ENCODE peak calls at places on chromosomes 6 and 20, in five cellular contexts. One of them, this sample, is unnamed.

GRCh38 chr20:40606660-40607059 is 82.4 kb downstream of the MAFB start:
- DNase-seq in fibroblast of pulmonary artery: no peak
- DNase-seq in cardiac fibroblast: no peak
- DNase-seq in uterus: no peak
- DNase-seq in GM13976: no peak
- DNase-seq in this sample: no peak

GRCh38 chr6:101537917-101538316 is 144.4 kb downstream of the GRIK2 start:
- DNase-seq in fibroblast of pulmonary artery: peak; percentile 9
- DNase-seq in cardiac fibroblast: no peak
- DNase-seq in uterus: no peak
- DNase-seq in GM13976: no peak
- DNase-seq in this sample: no peak

GRCh38 chr6:151113641-151114040 is 126.1 kb upstream of the AKAP12 start:
- DNase-seq in fibroblast of pulmonary artery: no peak
- DNase-seq in cardiac fibroblast: no peak
- DNase-seq in uterus: no peak
- DNase-seq in GM13976: no peak
- DNase-seq in this sample: no peak

GRCh38 chr6:31663961-31664789 is 622 bp downstream of the GPANK1 start:
- DNase-seq in fibroblast of pulmonary artery: peak; percentile 75
- DNase-seq in cardiac fibroblast: peak; percentile 82
- DNase-seq in uterus: peak; percentile 64
- DNase-seq in GM13976: no peak
- DNase-seq in this sample: no peak

GRCh38 chr20:5136096-5136495 is 9.3 kb downstream of the CDS2 start:
- DNase-seq in fibroblast of pulmonary artery: no peak
- DNase-seq in cardiac fibroblast: no peak
- DNase-seq in uterus: no peak
- DNase-seq in GM13976: no peak
- DNase-seq in this sample: no peak

GRCh38 chr6:167913699-167914098 is 83.8 kb upstream of the KIF25 start:
- DNase-seq in fibroblast of pulmonary artery: no peak
- DNase-seq in cardiac fibroblast: no peak
- DNase-seq in uterus: no peak
- DNase-seq in GM13976: no peak
- DNase-seq in this sample: no peak

GRCh38 chr6:80197474-80197873 is 91.0 kb downstream of the BCKDHB start:
- DNase-seq in fibroblast of pulmonary artery: peak; percentile 37
- DNase-seq in cardiac fibroblast: no peak
- DNase-seq in uterus: no peak
- DNase-seq in GM13976: no peak
- DNase-seq in this sample: no peak

GRCh38 chr6:39088331-39088730 is 26.7 kb downstream of the SAYSD1 start:
- DNase-seq in fibroblast of pulmonary artery: peak; percentile 74
- DNase-seq in cardiac fibroblast: peak; percentile 55
- DNase-seq in uterus: no peak
- DNase-seq in GM13976: peak; percentile 17
- DNase-seq in this sample: no peak

GRCh38 chr20:44758247-44759101 is 12.8 kb downstream of the KCNK15 start:
- DNase-seq in fibroblast of pulmonary artery: no peak
- DNase-seq in cardiac fibroblast: no peak
- DNase-seq in uterus: no peak
- DNase-seq in GM13976: no peak
- DNase-seq in this sample: no peak

GRCh38 chr6:75207211-75207984 is 1.5 kb upstream of the COL12A1 start:
- DNase-seq in fibroblast of pulmonary artery: peak; percentile 39
- DNase-seq in cardiac fibroblast: peak; percentile 24
- DNase-seq in uterus: peak; percentile 31
- DNase-seq in GM13976: peak; percentile 32
- DNase-seq in this sample: no peak

GRCh38 chr6:21360353-21360752 is 233.2 kb upstream of the SOX4 start:
- DNase-seq in fibroblast of pulmonary artery: no peak
- DNase-seq in cardiac fibroblast: no peak
- DNase-seq in uterus: no peak
- DNase-seq in GM13976: no peak
- DNase-seq in this sample: no peak

GRCh38 chr20:47181056-47181862 is 175.2 kb downstream of the ZMYND8 start:
- DNase-seq in fibroblast of pulmonary artery: peak; percentile 85
- DNase-seq in cardiac fibroblast: peak; percentile 89
- DNase-seq in uterus: no peak
- DNase-seq in GM13976: peak; percentile 61
- DNase-seq in this sample: no peak

GRCh38 chr6:150336299-150336698 is 32.5 kb upstream of the IYD start:
- DNase-seq in fibroblast of pulmonary artery: no peak
- DNase-seq in cardiac fibroblast: peak; percentile 2
- DNase-seq in uterus: no peak
- DNase-seq in GM13976: no peak
- DNase-seq in this sample: no peak

GRCh38 chr6:17984822-17985660 is 2.4 kb downstream of the KIF13A start:
- DNase-seq in fibroblast of pulmonary artery: no peak
- DNase-seq in cardiac fibroblast: no peak
- DNase-seq in uterus: no peak
- DNase-seq in GM13976: no peak
- DNase-seq in this sample: no peak

GRCh38 chr6:50591135-50591534 is 122.2 kb upstream of the TFAP2D start:
- DNase-seq in fibroblast of pulmonary artery: no peak
- DNase-seq in cardiac fibroblast: no peak
- DNase-seq in uterus: no peak
- DNase-seq in GM13976: no peak
- DNase-seq in this sample: no peak

GRCh38 chr20:2671977-2672376 is 8.0 kb upstream of the IDH3B start:
- DNase-seq in fibroblast of pulmonary artery: no peak
- DNase-seq in cardiac fibroblast: no peak
- DNase-seq in uterus: no peak
- DNase-seq in GM13976: no peak
- DNase-seq in this sample: no peak
- TF ChIP-seq CTCF in fibroblast of pulmonary artery: peak; percentile 16
- TF ChIP-seq CTCF in cardiac fibroblast: peak; percentile 13
- TF ChIP-seq CTCF in uterus: no peak
- TF ChIP-seq CTCF in GM13976: peak; percentile 10
- TF ChIP-seq CTCF in this sample: no peak

GRCh38 chr6:139374357-139375238 is at the start of gene CITED2:
- DNase-seq in fibroblast of pulmonary artery: peak; percentile 98
- DNase-seq in cardiac fibroblast: peak; percentile 98
- DNase-seq in uterus: peak; percentile 95
- DNase-seq in GM13976: peak; percentile 88
- DNase-seq in this sample: peak; percentile 83

GRCh38 chr6:139373928-139374356 is 506 bp downstream of the CITED2 start:
- DNase-seq in fibroblast of pulmonary artery: no peak
- DNase-seq in cardiac fibroblast: no peak
- DNase-seq in uterus: peak; percentile 28
- DNase-seq in GM13976: no peak
- DNase-seq in this sample: no peak

GRCh38 chr6:139372326-139373153 is 1.9 kb downstream of the CITED2 start:
- DNase-seq in fibroblast of pulmonary artery: peak; percentile 34
- DNase-seq in cardiac fibroblast: peak; percentile 39
- DNase-seq in uterus: no peak
- DNase-seq in GM13976: no peak
- DNase-seq in this sample: no peak

GRCh38 chr6:139371421-139372253 is 2.8 kb downstream of the CITED2 start:
- DNase-seq in fibroblast of pulmonary artery: peak; percentile 41
- DNase-seq in cardiac fibroblast: peak; percentile 22
- DNase-seq in uterus: no peak
- DNase-seq in GM13976: no peak
- DNase-seq in this sample: no peak

DNA sequence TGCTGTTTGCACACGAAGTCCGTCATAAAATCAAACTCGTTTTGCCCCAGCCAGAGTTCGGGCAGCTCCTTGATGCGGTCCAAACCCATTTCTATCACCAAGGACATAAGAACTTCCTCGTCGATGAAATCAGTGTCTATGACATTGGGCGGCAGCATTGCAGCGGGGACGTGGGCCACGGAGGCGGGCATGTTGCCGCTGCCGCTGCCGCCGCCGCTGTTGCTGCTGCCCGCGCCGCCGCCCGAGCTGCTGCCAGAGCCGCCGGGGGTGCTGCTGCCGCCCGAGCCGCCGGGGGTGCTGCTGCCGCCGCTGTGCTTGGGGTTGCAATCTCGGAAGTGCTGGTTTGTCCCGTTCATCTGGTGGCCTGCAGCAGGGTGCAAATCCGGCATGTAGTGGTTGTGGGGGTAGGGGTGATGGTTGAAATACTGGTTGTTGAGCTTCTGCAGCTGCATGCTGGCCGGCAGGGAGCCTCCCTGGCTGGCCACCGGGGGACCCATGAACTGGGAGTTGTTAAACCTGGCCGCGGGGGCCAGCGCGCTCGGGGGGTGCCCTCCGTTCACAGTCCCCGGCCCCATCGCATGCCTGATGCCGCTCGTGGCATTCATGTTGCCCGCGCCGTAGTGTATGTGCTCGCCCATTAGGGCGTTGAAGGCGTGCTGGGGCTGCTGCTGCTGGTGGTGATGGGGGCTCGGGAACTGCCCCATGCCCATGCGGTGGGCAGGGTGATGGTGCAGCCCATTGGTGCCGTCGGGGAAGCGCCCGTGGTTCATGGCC is 1.1 kb downstream of the CITED2 start:
- DNase-seq in fibroblast of pulmonary artery: peak; percentile 68
- DNase-seq in cardiac fibroblast: peak; percentile 55
- DNase-seq in uterus: peak; percentile 45
- DNase-seq in GM13976: peak; percentile 53
- DNase-seq in this sample: peak; percentile 13
- TF ChIP-seq CTCF in fibroblast of pulmonary artery: no peak
- TF ChIP-seq CTCF in cardiac fibroblast: peak; percentile 15
- TF ChIP-seq CTCF in uterus: peak; percentile 33
- TF ChIP-seq CTCF in GM13976: peak; percentile 52
- TF ChIP-seq CTCF in this sample: peak; percentile 49

DNA sequence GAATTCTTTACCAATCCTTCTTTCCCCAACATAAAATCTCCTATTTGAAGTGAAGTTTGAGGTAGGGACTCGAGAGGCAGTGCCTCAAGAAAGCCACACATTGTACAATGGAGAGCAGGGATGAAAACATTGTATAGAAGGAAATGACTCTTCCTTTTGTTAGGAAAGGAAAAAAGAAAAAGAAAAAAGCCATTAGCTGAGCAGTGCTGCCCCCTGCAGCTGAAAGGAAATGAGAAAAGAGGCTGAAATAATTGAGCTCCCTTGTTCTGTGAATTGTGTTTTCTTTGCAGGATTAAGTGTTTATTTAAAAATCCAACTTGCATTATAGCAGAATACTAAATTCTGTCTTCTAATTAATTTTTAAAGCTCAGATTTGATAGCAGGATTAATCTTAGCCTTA is 162.9 kb upstream of the SASH1 start:
- DNase-seq in fibroblast of pulmonary artery: peak; percentile 55
- DNase-seq in cardiac fibroblast: peak; percentile 65
- DNase-seq in uterus: no peak
- DNase-seq in GM13976: peak; percentile 23
- DNase-seq in this sample: no peak
- TF ChIP-seq CTCF in fibroblast of pulmonary artery: peak; percentile 71
- TF ChIP-seq CTCF in cardiac fibroblast: peak; percentile 73
- TF ChIP-seq CTCF in uterus: peak; percentile 25
- TF ChIP-seq CTCF in GM13976: no peak
- TF ChIP-seq CTCF in this sample: peak; percentile 30

GRCh38 chr6:28969129-28969528 is 36.0 kb downstream of the ZNF311 start:
- DNase-seq in fibroblast of pulmonary artery: no peak
- DNase-seq in cardiac fibroblast: no peak
- DNase-seq in uterus: no peak
- DNase-seq in GM13976: no peak
- DNase-seq in this sample: no peak
- TF ChIP-seq CTCF in fibroblast of pulmonary artery: peak; percentile 2
- TF ChIP-seq CTCF in cardiac fibroblast: peak; percentile 4
- TF ChIP-seq CTCF in uterus: no peak
- TF ChIP-seq CTCF in GM13976: no peak
- TF ChIP-seq CTCF in this sample: no peak